ENCODE peak calls at places on chromosomes 3 and 15, in seven cellular contexts. P is A549, Q is stomach, B is sigmoid colon, K is ovary, G is HepG2, X is K562. W is an unnamed sample.
A peak's percentile ranks its signal among the peaks of the same experiment; 100 is the strongest.

GRCh38 chr3:177597325-177598109 is 400.2 kb upstream of the TBL1XR1 start:
- DNase-seq in P (no peak), Q (no peak), B (peak; percentile 84), K (peak; percentile 49), G (no peak), X (peak; percentile 60), W (no peak)

GRCh38 chr3:126501054-126501453 is 16.5 kb downstream of the UROC1 start:
- DNase-seq in P (no peak), Q (no peak), B (no peak), K (no peak), G (no peak), X (no peak), W (no peak)

GRCh38 chr3:18444597-18445420 is 19.7 kb upstream of the SATB1 start:
- DNase-seq in P (peak; percentile 65), Q (peak; percentile 76), B (peak; percentile 82), K (peak; percentile 68), G (peak; percentile 3), X (peak; percentile 11), W (peak; percentile 77)

GRCh38 chr15:31280037-31280830 is 46.4 kb upstream of the KLF13 start:
- DNase-seq in P (no peak), Q (peak; percentile 23), B (peak; percentile 67), K (no peak), G (peak; percentile 68), X (no peak), W (peak; percentile 14)

GRCh38 chr3:144085964-144086363 is 114.3 kb downstream of the DIPK2A start:
- DNase-seq in P (no peak), Q (no peak), B (no peak), K (no peak), G (no peak), X (peak; percentile 5), W (no peak)

GRCh38 chr15:77901921-77902750 is 175.4 kb downstream of the TBC1D2B start:
- DNase-seq in P (peak; percentile 32), Q (no peak), B (peak; percentile 55), K (no peak), G (no peak), X (peak; percentile 27), W (no peak)

GRCh38 chr3:101095703-101096102 is 102.5 kb upstream of the ABI3BP start:
- DNase-seq in P (no peak), Q (no peak), B (no peak), K (no peak), G (no peak), X (no peak), W (no peak)

GRCh38 chr3:100209948-100210776 is 50.6 kb upstream of the TBC1D23 start:
- DNase-seq in P (no peak), Q (no peak), B (no peak), K (no peak), G (peak; percentile 9), X (no peak), W (no peak)

GRCh38 chr3:29072626-29073025 is 208.2 kb upstream of the RBMS3 start:
- DNase-seq in P (no peak), Q (no peak), B (no peak), K (no peak), G (no peak), X (no peak), W (no peak)

GRCh38 chr15:41933771-41934170 is 38.6 kb downstream of the EHD4 start:
- DNase-seq in P (no peak), Q (peak; percentile 61), B (no peak), K (no peak), G (no peak), X (no peak), W (peak; percentile 57)

GRCh38 chr3:52086939-52087675 is 30.7 kb upstream of the DUSP7 start:
- DNase-seq in P (no peak), Q (no peak), B (no peak), K (peak; percentile 14), G (no peak), X (peak; percentile 46), W (no peak)

GRCh38 chr3:79019137-79019923 is 748.5 kb downstream of the ROBO1 start:
- DNase-seq in P (peak; percentile 71), Q (peak; percentile 77), B (peak; percentile 93), K (peak; percentile 83), G (peak; percentile 84), X (peak; percentile 10), W (peak; percentile 54)

GRCh38 chr3:79019924-79020173 is 747.9 kb downstream of the ROBO1 start:
- DNase-seq in P (no peak), Q (no peak), B (no peak), K (no peak), G (no peak), X (no peak), W (no peak)

GRCh38 chr3:79018671-79019136 is 749.1 kb downstream of the ROBO1 start:
- DNase-seq in P (peak; percentile 35), Q (peak; percentile 49), B (peak; percentile 81), K (peak; percentile 60), G (peak; percentile 16), X (peak; percentile 3), W (peak; percentile 31)

GRCh38 chr3:79015854-79016253 is 751.9 kb downstream of the ROBO1 start:
- DNase-seq in P (no peak), Q (no peak), B (no peak), K (no peak), G (no peak), X (no peak), W (no peak)

GRCh38 chr3:79016587-79017380 is 751.0 kb downstream of the ROBO1 start:
- DNase-seq in P (no peak), Q (no peak), B (no peak), K (no peak), G (no peak), X (no peak), W (no peak)
- H3K4me3 ChIP-seq in P (peak overlapping the region; percentile 62), Q (peak overlapping the region; percentile 59), B (peak overlapping the region; percentile 71), K (peak overlapping the region; percentile 89), G (peak overlapping the region; percentile 95), X (no peak overlapping the region), W (peak overlapping the region; percentile 2)

DNA sequence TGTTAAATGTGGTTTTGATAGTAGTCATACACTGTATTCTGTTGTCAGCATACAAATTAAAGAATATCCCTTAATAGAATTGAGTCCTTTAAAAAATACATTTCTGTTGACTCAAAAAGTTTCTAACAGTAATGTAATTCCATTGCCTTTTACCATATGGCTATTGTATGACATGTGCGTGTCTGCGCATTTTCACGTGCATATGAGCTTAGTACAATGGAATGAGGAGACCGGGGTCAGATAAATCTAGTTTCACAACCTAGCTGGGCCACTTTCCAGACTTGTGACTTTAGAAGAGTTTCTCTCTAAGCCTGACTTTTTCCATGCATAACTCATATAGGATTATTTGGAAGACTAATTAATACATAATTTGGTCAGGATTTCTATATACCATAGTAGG is 38.7 kb downstream of the ZBTB38 start:
- DNase-seq in P (no peak), Q (no peak), B (peak; percentile 93), K (no peak), G (no peak), X (no peak), W (peak; percentile 51)
- H3K4me1 ChIP-seq in P (peaks cover 92% of the 10 kb centered on the region), Q (peaks cover 63% of the 10 kb centered on the region), B (peaks cover 86% of the 10 kb centered on the region), K (peaks cover 27% of the 10 kb centered on the region), G (peaks cover 55% of the 10 kb centered on the region), X (peaks cover 2% of the 10 kb centered on the region), W (peaks cover 77% of the 10 kb centered on the region)

GRCh38 chr3:170037463-170038433 is at the start of gene GPR160:
- DNase-seq in P (peak; percentile 54), Q (peak; percentile 92), B (no peak), K (peak; percentile 45), G (peak; percentile 68), X (peak; percentile 87), W (peak; percentile 95)
- TF ChIP-seq EP300 in P (no peak), Q (no peak), B (no peak), K (no peak), G (peak; percentile 43), X (no peak), W (no peak)

DNA sequence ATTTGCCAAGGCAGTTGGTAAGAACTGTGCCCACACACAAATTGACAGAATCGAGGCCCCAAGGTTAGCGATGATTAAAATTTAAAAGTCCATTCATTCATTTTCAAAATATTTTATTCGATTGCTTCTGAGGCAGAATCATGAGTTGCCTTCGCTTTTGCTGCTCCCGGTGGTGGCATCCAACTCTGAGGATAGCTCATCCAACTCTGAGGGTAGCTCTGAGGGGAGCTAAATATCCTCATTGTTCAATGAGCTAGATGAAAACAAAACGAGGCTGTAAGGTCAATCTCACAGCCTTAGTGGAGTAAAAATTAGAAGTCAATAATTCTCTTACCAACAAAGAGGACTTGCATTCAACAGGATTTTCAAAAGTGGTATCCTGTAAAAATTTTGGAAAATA is 901 bp upstream of the CHL1 start:
- DNase-seq in P (no peak), Q (no peak), B (no peak), K (no peak), G (no peak), X (no peak), W (no peak)
- H3K4me3 ChIP-seq in P (no peak overlapping the region), Q (peak overlapping the region; percentile 41), B (peak overlapping the region; percentile 58), K (no peak overlapping the region), G (no peak overlapping the region), X (no peak overlapping the region), W (no peak overlapping the region)